ENCODE peak calls at places on chromosomes 3 and 15, in eight cellular contexts. V is fibroblast of lung, M is GM23338, Z is body of pancreas, J is ascending aorta, N is H1, G is AG04450, K is uterus. L is an unnamed sample. For H3K27me3, the result is how much of the 10 kb centered on the place peaks cover.

GRCh38 chr3:72582963-72583362 is 265.3 kb downstream of the SHQ1 start:
- DNase-seq in V (no peak), M (no peak), Z (no peak), J (no peak), N (no peak), G (no peak), K (no peak), L (no peak)

GRCh38 chr3:106013971-106014370 is 145.2 kb upstream of the CBLB start:
- DNase-seq in V (peak), M (no peak), Z (no peak), J (no peak), N (no peak), G (peak), K (no peak), L (no peak)

GRCh38 chr3:105598047-105598796 is 231.5 kb downstream of the ALCAM start:
- DNase-seq in V (peak), M (no peak), Z (no peak), J (no peak), N (no peak), G (peak), K (no peak), L (no peak)

GRCh38 chr15:94793641-94794040 is 562.3 kb downstream of the MCTP2 start:
- DNase-seq in V (peak), M (no peak), Z (no peak), J (no peak), N (no peak), G (peak), K (no peak), L (no peak)

GRCh38 chr15:62426387-62426956 is 261.4 kb upstream of the C2CD4B start:
- DNase-seq in V (no peak), M (no peak), Z (no peak), J (no peak), N (no peak), G (no peak), K (no peak), L (no peak)

GRCh38 chr15:85047271-85047948 is 65.8 kb downstream of the PDE8A start:
- DNase-seq in V (peak), M (peak), Z (peak), J (no peak), N (no peak), G (peak), K (peak), L (peak)

GRCh38 chr3:119778811-119779210 is 3.1 kb upstream of the NR1I2 start:
- DNase-seq in V (no peak), M (no peak), Z (no peak), J (no peak), N (no peak), G (no peak), K (no peak), L (no peak)

GRCh38 chr3:195461518-195462307 is 18.9 kb upstream of the ACAP2 start:
- DNase-seq in V (no peak), M (no peak), Z (no peak), J (no peak), N (peak), G (no peak), K (no peak), L (no peak)

GRCh38 chr3:53713626-53714025 is 132.6 kb downstream of the CHDH start:
- DNase-seq in V (no peak), M (no peak), Z (no peak), J (no peak), N (no peak), G (no peak), K (no peak), L (no peak)

GRCh38 chr3:185328324-185329004 is 34.5 kb upstream of the MAP3K13 start:
- DNase-seq in V (no peak), M (no peak), Z (peak), J (no peak), N (no peak), G (no peak), K (no peak), L (no peak)

GRCh38 chr3:123782488-123782887 is 101.6 kb downstream of the MYLK start:
- DNase-seq in V (no peak), M (no peak), Z (no peak), J (no peak), N (no peak), G (no peak), K (no peak), L (no peak)

GRCh38 chr3:126128504-126129407 is 44.8 kb upstream of the SLC41A3 start:
- DNase-seq in V (no peak), M (no peak), Z (no peak), J (no peak), N (peak), G (no peak), K (peak), L (no peak)

GRCh38 chr3:55091381-55092225 is 163.7 kb upstream of the LRTM1 start:
- DNase-seq in V (peak), M (no peak), Z (no peak), J (no peak), N (no peak), G (peak), K (no peak), L (no peak)

GRCh38 chr3:24278526-24278925 is 216.1 kb downstream of the THRB start:
- DNase-seq in V (no peak), M (no peak), Z (no peak), J (no peak), N (no peak), G (no peak), K (no peak), L (no peak)

GRCh38 chr3:157501863-157502262 is 1.4 kb downstream of the VEPH1 start:
- DNase-seq in V (no peak), M (peak), Z (no peak), J (no peak), N (no peak), G (no peak), K (no peak), L (no peak)

GRCh38 chr3:73820431-73820830 is 195.7 kb upstream of the PDZRN3 start:
- DNase-seq in V (no peak), M (no peak), Z (no peak), J (no peak), N (no peak), G (no peak), K (no peak), L (no peak)

GRCh38 chr15:50248994-50249586 is 16.4 kb downstream of the HDC start:
- DNase-seq in V (peak), M (no peak), Z (no peak), J (no peak), N (no peak), G (no peak), K (no peak), L (no peak)

GRCh38 chr3:24508423-24508839 is 13.8 kb upstream of the THRB start:
- DNase-seq in V (peak), M (no peak), Z (no peak), J (no peak), N (no peak), G (no peak), K (no peak), L (no peak)

GRCh38 chr3:69181592-69182211 is 59.3 kb upstream of the LMOD3 start:
- DNase-seq in V (peak), M (no peak), Z (no peak), J (no peak), N (no peak), G (no peak), K (no peak), L (no peak)

GRCh38 chr3:194690501-194691372 is 5.1 kb downstream of the FAM43A start:
- DNase-seq in V (no peak), M (no peak), Z (no peak), J (no peak), N (no peak), G (no peak), K (peak), L (no peak)

GRCh38 chr3:36907911-36908646 is 36.8 kb downstream of the TRANK1 start:
- DNase-seq in V (peak), M (peak), Z (peak), J (peak), N (no peak), G (peak), K (peak), L (peak)

GRCh38 chr15:48695088-48695834 is 49.8 kb upstream of the FBN1 start:
- DNase-seq in V (peak), M (no peak), Z (no peak), J (no peak), N (no peak), G (peak), K (no peak), L (no peak)

GRCh38 chr3:147793841-147794240 is 384.7 kb downstream of the ZIC1 start:
- DNase-seq in V (peak), M (no peak), Z (no peak), J (no peak), N (no peak), G (no peak), K (no peak), L (no peak)

GRCh38 chr3:127844326-127844942 is 22.1 kb upstream of the MGLL start:
- DNase-seq in V (no peak), M (no peak), Z (no peak), J (no peak), N (no peak), G (no peak), K (no peak), L (no peak)

GRCh38 chr3:136728918-136729317 is 23.3 kb downstream of the STAG1 start:
- DNase-seq in V (peak), M (peak), Z (no peak), J (no peak), N (no peak), G (no peak), K (no peak), L (no peak)

GRCh38 chr3:161560006-161560637 is 63.5 kb downstream of the OTOL1 start:
- DNase-seq in V (peak), M (peak), Z (peak), J (no peak), N (peak), G (no peak), K (peak), L (no peak)

GRCh38 chr15:93982226-93982641 is 249.1 kb upstream of the MCTP2 start:
- DNase-seq in V (no peak), M (no peak), Z (no peak), J (no peak), N (no peak), G (no peak), K (peak), L (no peak)

GRCh38 chr15:39934415-39935044 is 615 bp downstream of the EIF2AK4 start:
- DNase-seq in V (peak), M (no peak), Z (no peak), J (no peak), N (no peak), G (no peak), K (no peak), L (no peak)

GRCh38 chr3:182479335-182479734 is 314.0 kb upstream of the ATP11B start:
- DNase-seq in V (no peak), M (no peak), Z (no peak), J (no peak), N (no peak), G (no peak), K (no peak), L (no peak)

GRCh38 chr3:117059054-117059989 is 349.7 kb downstream of the TUSC7 start:
- DNase-seq in V (peak), M (peak), Z (no peak), J (no peak), N (no peak), G (no peak), K (no peak), L (no peak)

GRCh38 chr3:183892610-183893214 is 8.0 kb upstream of the PARL start:
- DNase-seq in V (no peak), M (no peak), Z (no peak), J (no peak), N (no peak), G (no peak), K (no peak), L (no peak)

GRCh38 chr3:13014755-13015285 is 58.4 kb downstream of the IQSEC1 start:
- DNase-seq in V (no peak), M (no peak), Z (no peak), J (no peak), N (no peak), G (no peak), K (no peak), L (no peak)

GRCh38 chr3:197527569-197527968 is 28.2 kb downstream of the BDH1 start:
- DNase-seq in V (no peak), M (no peak), Z (no peak), J (no peak), N (no peak), G (no peak), K (no peak), L (no peak)

DNA sequence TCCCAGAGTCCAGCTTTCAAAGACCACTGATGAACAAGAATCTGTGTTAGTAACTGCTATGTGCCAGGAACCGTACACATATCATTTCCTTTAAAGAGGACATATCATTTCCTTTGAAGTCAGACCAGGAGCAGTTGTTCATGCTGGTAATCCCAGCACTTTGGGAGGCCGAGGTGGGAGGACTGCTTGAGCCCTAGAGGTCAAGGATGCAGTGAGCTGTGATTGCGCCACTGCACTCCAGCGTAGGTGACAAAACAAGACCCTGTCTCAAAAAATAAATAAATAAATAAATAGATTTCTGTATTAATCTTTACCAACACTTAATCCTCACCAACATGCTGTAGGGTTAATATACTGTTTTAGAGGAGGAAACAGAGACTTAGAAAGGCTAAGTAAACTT is 23.9 kb upstream of the CDV3 start:
- DNase-seq in V (no peak), M (no peak), Z (no peak), J (no peak), N (no peak), G (no peak), K (no peak), L (no peak)
- H3K27me3 ChIP-seq in V (under half), M (under half), Z (under half), J (under half), N (under half), G (under half), K (under half), L (under half)

GRCh38 chr3:43995078-43995928 is 246.4 kb upstream of the TOPAZ1 start:
- DNase-seq in V (peak), M (peak), Z (no peak), J (no peak), N (peak), G (no peak), K (no peak), L (no peak)
- TF ChIP-seq CTCF in V (peak), M (peak), Z (no peak), J (no peak), N (no peak), G (no peak), K (no peak), L (no peak)

GRCh38 chr15:31481157-31481556 is 154.5 kb downstream of the KLF13 start:
- DNase-seq in V (no peak), M (no peak), Z (no peak), J (no peak), N (no peak), G (no peak), K (no peak), L (no peak)

GRCh38 chr15:31482122-31482922 is 155.7 kb downstream of the KLF13 start:
- DNase-seq in V (no peak), M (peak), Z (no peak), J (no peak), N (no peak), G (no peak), K (peak), L (no peak)

GRCh38 chr15:31478781-31479221 is 152.2 kb downstream of the KLF13 start:
- DNase-seq in V (no peak), M (no peak), Z (no peak), J (no peak), N (no peak), G (no peak), K (peak), L (no peak)

GRCh38 chr15:31477851-31478250 is 151.2 kb downstream of the KLF13 start:
- DNase-seq in V (no peak), M (no peak), Z (no peak), J (no peak), N (no peak), G (no peak), K (no peak), L (no peak)

DNA sequence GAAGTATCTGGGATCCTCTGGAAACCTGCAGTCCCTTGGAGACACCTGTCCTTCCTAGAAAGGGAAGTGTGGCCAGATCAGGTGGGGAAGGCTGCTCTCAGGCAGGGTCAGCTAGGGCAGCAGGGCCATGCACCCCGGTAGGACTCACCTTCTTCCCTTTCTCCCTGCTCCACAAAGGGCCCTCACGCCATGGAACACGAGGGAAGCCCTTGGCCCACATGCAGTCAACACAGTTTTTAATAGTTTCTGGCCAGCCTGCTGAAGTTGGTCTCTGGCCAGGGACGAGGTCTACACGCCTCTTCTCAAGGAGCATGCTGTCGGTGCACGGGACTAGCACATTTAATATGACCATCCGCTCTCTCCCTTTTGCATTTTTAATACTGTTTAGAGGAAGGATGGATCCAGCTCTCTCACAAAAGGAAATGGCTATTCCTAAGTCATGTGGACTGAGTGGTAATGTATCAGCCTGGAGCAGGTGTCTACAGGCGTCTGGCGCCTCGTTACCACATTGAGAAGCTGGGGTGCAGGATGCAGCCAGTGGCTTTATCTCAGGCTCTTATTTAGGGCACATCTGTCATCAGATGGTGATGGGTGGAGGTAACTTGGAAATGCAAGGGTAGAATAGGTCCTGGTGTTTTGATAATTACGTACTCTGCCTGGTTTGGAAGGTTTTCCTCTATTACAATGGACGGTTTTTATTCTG is 153.9 kb downstream of the KLF13 start:
- DNase-seq in V (no peak), M (no peak), Z (no peak), J (no peak), N (no peak), G (no peak), K (peak), L (no peak)
- H3K27me3 ChIP-seq in V (under half), M (under half), Z (under half), J (under half), N (under half), G (under half), K (under half), L (under half)

GRCh38 chr3:70973558-70973957 is 610.0 kb downstream of the FOXP1 start:
- DNase-seq in V (peak), M (no peak), Z (no peak), J (no peak), N (no peak), G (no peak), K (no peak), L (no peak)

GRCh38 chr3:70970952-70971351 is 612.6 kb downstream of the FOXP1 start:
- DNase-seq in V (no peak), M (peak), Z (no peak), J (no peak), N (no peak), G (no peak), K (no peak), L (no peak)

GRCh38 chr3:70974752-70975151 is 608.8 kb downstream of the FOXP1 start:
- DNase-seq in V (peak), M (no peak), Z (no peak), J (no peak), N (no peak), G (no peak), K (no peak), L (no peak)

GRCh38 chr3:70972855-70973254 is 610.7 kb downstream of the FOXP1 start:
- DNase-seq in V (no peak), M (no peak), Z (no peak), J (no peak), N (no peak), G (no peak), K (no peak), L (no peak)

DNA sequence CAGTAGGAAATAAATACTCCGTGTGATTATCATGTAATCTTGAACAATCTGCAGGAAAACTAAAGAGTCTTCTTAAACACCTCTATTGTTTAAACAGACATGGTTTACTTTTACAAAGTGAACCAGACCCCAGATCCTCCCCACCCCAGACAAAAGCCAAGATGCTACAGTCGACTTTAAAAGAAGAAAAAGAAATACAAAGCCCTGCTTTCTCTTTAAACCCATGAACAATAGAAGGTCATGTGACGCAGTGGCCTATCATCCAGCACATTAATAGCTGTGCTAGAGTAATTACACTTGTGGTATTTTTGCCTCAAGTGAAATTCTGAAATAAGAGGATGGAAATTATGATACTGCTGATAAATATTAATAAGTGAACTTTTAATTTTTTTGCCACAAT is 613.4 kb downstream of the FOXP1 start:
- DNase-seq in V (no peak), M (no peak), Z (no peak), J (no peak), N (no peak), G (no peak), K (no peak), L (no peak)
- TF ChIP-seq CTCF in V (no peak), M (no peak), Z (no peak), J (no peak), N (no peak), G (no peak), K (no peak), L (no peak)

L was measured in right atrium auricular region.